ENCODE peak calls at places on chromosomes 5 and 9, in nine cellular contexts. One of them, this sample, is unnamed.
A peak's percentile ranks its signal among the peaks of the same experiment; 100 is the strongest.

GRCh38 chr5:148401604-148402003 is 17.8 kb downstream of the FBXO38 start:
- DNase-seq in GM13977: no peak
- DNase-seq in activated CD8-positive, alpha-beta T cell treated with anti-CD3 and anti-CD28 coated beads, Interleukin-2, amount 10 ng/mL, durations not matched to agents 7 days and 5 days: no peak
- DNase-seq in HT-29: no peak
- DNase-seq in OCI-LY7: no peak
- DNase-seq in fibroblast of the aortic adventitia: peak; percentile 17
- DNase-seq in stimulated activated CD4-positive, alpha-beta T cell treated with anti-CD3 and anti-CD28 coated beads, Interleukin-12 subunit alpha, Interleukin-12 subunit beta, amount 100 ng/mL, for 48 hours: no peak
- DNase-seq in fibroblast of mammary gland: peak; percentile 27
- DNase-seq in mucosa of gallbladder: no peak
- DNase-seq in this sample: no peak

GRCh38 chr9:1296331-1296730 is 246.2 kb downstream of the DMRT2 start:
- DNase-seq in GM13977: no peak
- DNase-seq in activated CD8-positive, alpha-beta T cell treated with anti-CD3 and anti-CD28 coated beads, Interleukin-2, amount 10 ng/mL, durations not matched to agents 7 days and 5 days: no peak
- DNase-seq in HT-29: no peak
- DNase-seq in OCI-LY7: no peak
- DNase-seq in fibroblast of the aortic adventitia: no peak
- DNase-seq in stimulated activated CD4-positive, alpha-beta T cell treated with anti-CD3 and anti-CD28 coated beads, Interleukin-12 subunit alpha, Interleukin-12 subunit beta, amount 100 ng/mL, for 48 hours: no peak
- DNase-seq in fibroblast of mammary gland: no peak
- DNase-seq in mucosa of gallbladder: no peak
- DNase-seq in this sample: no peak

GRCh38 chr9:129343697-129344375 is 165.8 kb upstream of the IER5L start:
- DNase-seq in GM13977: no peak
- DNase-seq in activated CD8-positive, alpha-beta T cell treated with anti-CD3 and anti-CD28 coated beads, Interleukin-2, amount 10 ng/mL, durations not matched to agents 7 days and 5 days: no peak
- DNase-seq in HT-29: peak; percentile 77
- DNase-seq in OCI-LY7: no peak
- DNase-seq in fibroblast of the aortic adventitia: no peak
- DNase-seq in stimulated activated CD4-positive, alpha-beta T cell treated with anti-CD3 and anti-CD28 coated beads, Interleukin-12 subunit alpha, Interleukin-12 subunit beta, amount 100 ng/mL, for 48 hours: no peak
- DNase-seq in fibroblast of mammary gland: peak; percentile 45
- DNase-seq in mucosa of gallbladder: peak; percentile 86
- DNase-seq in this sample: peak; percentile 64

GRCh38 chr5:54443264-54443663 is 12.2 kb upstream of the HSPB3 start:
- DNase-seq in GM13977: peak; percentile 44
- DNase-seq in activated CD8-positive, alpha-beta T cell treated with anti-CD3 and anti-CD28 coated beads, Interleukin-2, amount 10 ng/mL, durations not matched to agents 7 days and 5 days: no peak
- DNase-seq in HT-29: peak; percentile 35
- DNase-seq in OCI-LY7: peak; percentile 63
- DNase-seq in fibroblast of the aortic adventitia: peak; percentile 75
- DNase-seq in stimulated activated CD4-positive, alpha-beta T cell treated with anti-CD3 and anti-CD28 coated beads, Interleukin-12 subunit alpha, Interleukin-12 subunit beta, amount 100 ng/mL, for 48 hours: no peak
- DNase-seq in fibroblast of mammary gland: peak; percentile 65
- DNase-seq in mucosa of gallbladder: no peak
- DNase-seq in this sample: no peak

GRCh38 chr5:170892201-170892600 is 30.4 kb downstream of the RANBP17 start:
- DNase-seq in GM13977: no peak
- DNase-seq in activated CD8-positive, alpha-beta T cell treated with anti-CD3 and anti-CD28 coated beads, Interleukin-2, amount 10 ng/mL, durations not matched to agents 7 days and 5 days: no peak
- DNase-seq in HT-29: no peak
- DNase-seq in OCI-LY7: no peak
- DNase-seq in fibroblast of the aortic adventitia: peak; percentile 14
- DNase-seq in stimulated activated CD4-positive, alpha-beta T cell treated with anti-CD3 and anti-CD28 coated beads, Interleukin-12 subunit alpha, Interleukin-12 subunit beta, amount 100 ng/mL, for 48 hours: no peak
- DNase-seq in fibroblast of mammary gland: peak; percentile 78
- DNase-seq in mucosa of gallbladder: no peak
- DNase-seq in this sample: no peak

GRCh38 chr9:37870081-37870798 is 33.7 kb downstream of the SLC25A51 start:
- DNase-seq in GM13977: no peak
- DNase-seq in activated CD8-positive, alpha-beta T cell treated with anti-CD3 and anti-CD28 coated beads, Interleukin-2, amount 10 ng/mL, durations not matched to agents 7 days and 5 days: no peak
- DNase-seq in HT-29: no peak
- DNase-seq in OCI-LY7: no peak
- DNase-seq in fibroblast of the aortic adventitia: no peak
- DNase-seq in stimulated activated CD4-positive, alpha-beta T cell treated with anti-CD3 and anti-CD28 coated beads, Interleukin-12 subunit alpha, Interleukin-12 subunit beta, amount 100 ng/mL, for 48 hours: no peak
- DNase-seq in fibroblast of mammary gland: no peak
- DNase-seq in mucosa of gallbladder: no peak
- DNase-seq in this sample: no peak

GRCh38 chr5:148563021-148563420 is 91.3 kb downstream of the HTR4 start:
- DNase-seq in GM13977: no peak
- DNase-seq in activated CD8-positive, alpha-beta T cell treated with anti-CD3 and anti-CD28 coated beads, Interleukin-2, amount 10 ng/mL, durations not matched to agents 7 days and 5 days: no peak
- DNase-seq in HT-29: no peak
- DNase-seq in OCI-LY7: no peak
- DNase-seq in fibroblast of the aortic adventitia: no peak
- DNase-seq in stimulated activated CD4-positive, alpha-beta T cell treated with anti-CD3 and anti-CD28 coated beads, Interleukin-12 subunit alpha, Interleukin-12 subunit beta, amount 100 ng/mL, for 48 hours: no peak
- DNase-seq in fibroblast of mammary gland: no peak
- DNase-seq in mucosa of gallbladder: no peak
- DNase-seq in this sample: no peak

GRCh38 chr9:133059623-133060022 is 2.2 kb upstream of the CEL start:
- DNase-seq in GM13977: peak; percentile 42
- DNase-seq in activated CD8-positive, alpha-beta T cell treated with anti-CD3 and anti-CD28 coated beads, Interleukin-2, amount 10 ng/mL, durations not matched to agents 7 days and 5 days: peak; percentile 32
- DNase-seq in HT-29: no peak
- DNase-seq in OCI-LY7: peak; percentile 29
- DNase-seq in fibroblast of the aortic adventitia: no peak
- DNase-seq in stimulated activated CD4-positive, alpha-beta T cell treated with anti-CD3 and anti-CD28 coated beads, Interleukin-12 subunit alpha, Interleukin-12 subunit beta, amount 100 ng/mL, for 48 hours: no peak
- DNase-seq in fibroblast of mammary gland: no peak
- DNase-seq in mucosa of gallbladder: no peak
- DNase-seq in this sample: peak; percentile 65

GRCh38 chr5:173823721-173824567 is 64.2 kb upstream of the CPEB4 start:
- DNase-seq in GM13977: no peak
- DNase-seq in activated CD8-positive, alpha-beta T cell treated with anti-CD3 and anti-CD28 coated beads, Interleukin-2, amount 10 ng/mL, durations not matched to agents 7 days and 5 days: no peak
- DNase-seq in HT-29: peak; percentile 90
- DNase-seq in OCI-LY7: no peak
- DNase-seq in fibroblast of the aortic adventitia: peak; percentile 67
- DNase-seq in stimulated activated CD4-positive, alpha-beta T cell treated with anti-CD3 and anti-CD28 coated beads, Interleukin-12 subunit alpha, Interleukin-12 subunit beta, amount 100 ng/mL, for 48 hours: no peak
- DNase-seq in fibroblast of mammary gland: peak; percentile 81
- DNase-seq in mucosa of gallbladder: peak; percentile 83
- DNase-seq in this sample: peak; percentile 62

GRCh38 chr9:89888677-89889076 is 283.9 kb downstream of the GADD45G start:
- DNase-seq in GM13977: no peak
- DNase-seq in activated CD8-positive, alpha-beta T cell treated with anti-CD3 and anti-CD28 coated beads, Interleukin-2, amount 10 ng/mL, durations not matched to agents 7 days and 5 days: peak; percentile 14
- DNase-seq in HT-29: no peak
- DNase-seq in OCI-LY7: no peak
- DNase-seq in fibroblast of the aortic adventitia: no peak
- DNase-seq in stimulated activated CD4-positive, alpha-beta T cell treated with anti-CD3 and anti-CD28 coated beads, Interleukin-12 subunit alpha, Interleukin-12 subunit beta, amount 100 ng/mL, for 48 hours: no peak
- DNase-seq in fibroblast of mammary gland: no peak
- DNase-seq in mucosa of gallbladder: no peak
- DNase-seq in this sample: peak; percentile 19

GRCh38 chr5:55691265-55692105 is 20.6 kb downstream of the SLC38A9 start:
- DNase-seq in GM13977: peak; percentile 57
- DNase-seq in activated CD8-positive, alpha-beta T cell treated with anti-CD3 and anti-CD28 coated beads, Interleukin-2, amount 10 ng/mL, durations not matched to agents 7 days and 5 days: no peak
- DNase-seq in HT-29: peak; percentile 68
- DNase-seq in OCI-LY7: peak; percentile 64
- DNase-seq in fibroblast of the aortic adventitia: peak; percentile 80
- DNase-seq in stimulated activated CD4-positive, alpha-beta T cell treated with anti-CD3 and anti-CD28 coated beads, Interleukin-12 subunit alpha, Interleukin-12 subunit beta, amount 100 ng/mL, for 48 hours: no peak
- DNase-seq in fibroblast of mammary gland: peak; percentile 70
- DNase-seq in mucosa of gallbladder: no peak
- DNase-seq in this sample: no peak

GRCh38 chr5:135108569-135108968 is 74.5 kb upstream of the PITX1 start:
- DNase-seq in GM13977: no peak
- DNase-seq in activated CD8-positive, alpha-beta T cell treated with anti-CD3 and anti-CD28 coated beads, Interleukin-2, amount 10 ng/mL, durations not matched to agents 7 days and 5 days: no peak
- DNase-seq in HT-29: no peak
- DNase-seq in OCI-LY7: no peak
- DNase-seq in fibroblast of the aortic adventitia: no peak
- DNase-seq in stimulated activated CD4-positive, alpha-beta T cell treated with anti-CD3 and anti-CD28 coated beads, Interleukin-12 subunit alpha, Interleukin-12 subunit beta, amount 100 ng/mL, for 48 hours: no peak
- DNase-seq in fibroblast of mammary gland: no peak
- DNase-seq in mucosa of gallbladder: no peak
- DNase-seq in this sample: no peak

GRCh38 chr5:179805070-179805528 is 1.6 kb downstream of the MGAT4B start:
- DNase-seq in GM13977: no peak
- DNase-seq in activated CD8-positive, alpha-beta T cell treated with anti-CD3 and anti-CD28 coated beads, Interleukin-2, amount 10 ng/mL, durations not matched to agents 7 days and 5 days: no peak
- DNase-seq in HT-29: peak; percentile 68
- DNase-seq in OCI-LY7: no peak
- DNase-seq in fibroblast of the aortic adventitia: no peak
- DNase-seq in stimulated activated CD4-positive, alpha-beta T cell treated with anti-CD3 and anti-CD28 coated beads, Interleukin-12 subunit alpha, Interleukin-12 subunit beta, amount 100 ng/mL, for 48 hours: no peak
- DNase-seq in fibroblast of mammary gland: no peak
- DNase-seq in mucosa of gallbladder: peak; percentile 32
- DNase-seq in this sample: no peak

GRCh38 chr9:84393266-84393905 is 52.8 kb upstream of the SLC28A3 start:
- DNase-seq in GM13977: no peak
- DNase-seq in activated CD8-positive, alpha-beta T cell treated with anti-CD3 and anti-CD28 coated beads, Interleukin-2, amount 10 ng/mL, durations not matched to agents 7 days and 5 days: no peak
- DNase-seq in HT-29: no peak
- DNase-seq in OCI-LY7: no peak
- DNase-seq in fibroblast of the aortic adventitia: no peak
- DNase-seq in stimulated activated CD4-positive, alpha-beta T cell treated with anti-CD3 and anti-CD28 coated beads, Interleukin-12 subunit alpha, Interleukin-12 subunit beta, amount 100 ng/mL, for 48 hours: no peak
- DNase-seq in fibroblast of mammary gland: no peak
- DNase-seq in mucosa of gallbladder: no peak
- DNase-seq in this sample: no peak

GRCh38 chr5:150024241-150024984 is 23.9 kb downstream of the HMGXB3 start:
- DNase-seq in GM13977: no peak
- DNase-seq in activated CD8-positive, alpha-beta T cell treated with anti-CD3 and anti-CD28 coated beads, Interleukin-2, amount 10 ng/mL, durations not matched to agents 7 days and 5 days: no peak
- DNase-seq in HT-29: no peak
- DNase-seq in OCI-LY7: no peak
- DNase-seq in fibroblast of the aortic adventitia: no peak
- DNase-seq in stimulated activated CD4-positive, alpha-beta T cell treated with anti-CD3 and anti-CD28 coated beads, Interleukin-12 subunit alpha, Interleukin-12 subunit beta, amount 100 ng/mL, for 48 hours: no peak
- DNase-seq in fibroblast of mammary gland: no peak
- DNase-seq in mucosa of gallbladder: no peak
- DNase-seq in this sample: no peak

GRCh38 chr5:54296386-54296785 is 14.0 kb downstream of the ARL15 start:
- DNase-seq in GM13977: no peak
- DNase-seq in activated CD8-positive, alpha-beta T cell treated with anti-CD3 and anti-CD28 coated beads, Interleukin-2, amount 10 ng/mL, durations not matched to agents 7 days and 5 days: no peak
- DNase-seq in HT-29: peak; percentile 28
- DNase-seq in OCI-LY7: peak; percentile 4
- DNase-seq in fibroblast of the aortic adventitia: no peak
- DNase-seq in stimulated activated CD4-positive, alpha-beta T cell treated with anti-CD3 and anti-CD28 coated beads, Interleukin-12 subunit alpha, Interleukin-12 subunit beta, amount 100 ng/mL, for 48 hours: no peak
- DNase-seq in fibroblast of mammary gland: no peak
- DNase-seq in mucosa of gallbladder: peak; percentile 36
- DNase-seq in this sample: peak; percentile 53

GRCh38 chr9:561430-561829 is 280.1 kb upstream of the DMRT1 start:
- DNase-seq in GM13977: no peak
- DNase-seq in activated CD8-positive, alpha-beta T cell treated with anti-CD3 and anti-CD28 coated beads, Interleukin-2, amount 10 ng/mL, durations not matched to agents 7 days and 5 days: no peak
- DNase-seq in HT-29: no peak
- DNase-seq in OCI-LY7: no peak
- DNase-seq in fibroblast of the aortic adventitia: peak; percentile 50
- DNase-seq in stimulated activated CD4-positive, alpha-beta T cell treated with anti-CD3 and anti-CD28 coated beads, Interleukin-12 subunit alpha, Interleukin-12 subunit beta, amount 100 ng/mL, for 48 hours: no peak
- DNase-seq in fibroblast of mammary gland: peak; percentile 84
- DNase-seq in mucosa of gallbladder: no peak
- DNase-seq in this sample: no peak

GRCh38 chr9:123348317-123348992 is 7.5 kb upstream of the CRB2 start:
- DNase-seq in GM13977: peak; percentile 25
- DNase-seq in activated CD8-positive, alpha-beta T cell treated with anti-CD3 and anti-CD28 coated beads, Interleukin-2, amount 10 ng/mL, durations not matched to agents 7 days and 5 days: no peak
- DNase-seq in HT-29: no peak
- DNase-seq in OCI-LY7: no peak
- DNase-seq in fibroblast of the aortic adventitia: no peak
- DNase-seq in stimulated activated CD4-positive, alpha-beta T cell treated with anti-CD3 and anti-CD28 coated beads, Interleukin-12 subunit alpha, Interleukin-12 subunit beta, amount 100 ng/mL, for 48 hours: no peak
- DNase-seq in fibroblast of mammary gland: no peak
- DNase-seq in mucosa of gallbladder: no peak
- DNase-seq in this sample: peak; percentile 53

GRCh38 chr5:130476325-130476724 is 572.1 kb downstream of the CHSY3 start:
- DNase-seq in GM13977: no peak
- DNase-seq in activated CD8-positive, alpha-beta T cell treated with anti-CD3 and anti-CD28 coated beads, Interleukin-2, amount 10 ng/mL, durations not matched to agents 7 days and 5 days: no peak
- DNase-seq in HT-29: peak; percentile 82
- DNase-seq in OCI-LY7: no peak
- DNase-seq in fibroblast of the aortic adventitia: no peak
- DNase-seq in stimulated activated CD4-positive, alpha-beta T cell treated with anti-CD3 and anti-CD28 coated beads, Interleukin-12 subunit alpha, Interleukin-12 subunit beta, amount 100 ng/mL, for 48 hours: no peak
- DNase-seq in fibroblast of mammary gland: no peak
- DNase-seq in mucosa of gallbladder: no peak
- DNase-seq in this sample: no peak

GRCh38 chr5:160082589-160082988 is 36.7 kb downstream of the PWWP2A start:
- DNase-seq in GM13977: no peak
- DNase-seq in activated CD8-positive, alpha-beta T cell treated with anti-CD3 and anti-CD28 coated beads, Interleukin-2, amount 10 ng/mL, durations not matched to agents 7 days and 5 days: no peak
- DNase-seq in HT-29: no peak
- DNase-seq in OCI-LY7: no peak
- DNase-seq in fibroblast of the aortic adventitia: no peak
- DNase-seq in stimulated activated CD4-positive, alpha-beta T cell treated with anti-CD3 and anti-CD28 coated beads, Interleukin-12 subunit alpha, Interleukin-12 subunit beta, amount 100 ng/mL, for 48 hours: no peak
- DNase-seq in fibroblast of mammary gland: no peak
- DNase-seq in mucosa of gallbladder: no peak
- DNase-seq in this sample: no peak

GRCh38 chr5:107597803-107598202 is 72.9 kb downstream of the EFNA5 start:
- DNase-seq in GM13977: no peak
- DNase-seq in activated CD8-positive, alpha-beta T cell treated with anti-CD3 and anti-CD28 coated beads, Interleukin-2, amount 10 ng/mL, durations not matched to agents 7 days and 5 days: no peak
- DNase-seq in HT-29: no peak
- DNase-seq in OCI-LY7: no peak
- DNase-seq in fibroblast of the aortic adventitia: no peak
- DNase-seq in stimulated activated CD4-positive, alpha-beta T cell treated with anti-CD3 and anti-CD28 coated beads, Interleukin-12 subunit alpha, Interleukin-12 subunit beta, amount 100 ng/mL, for 48 hours: no peak
- DNase-seq in fibroblast of mammary gland: no peak
- DNase-seq in mucosa of gallbladder: no peak
- DNase-seq in this sample: no peak

GRCh38 chr9:115008536-115008935 is 78.1 kb upstream of the TNFSF8 start:
- DNase-seq in GM13977: no peak
- DNase-seq in activated CD8-positive, alpha-beta T cell treated with anti-CD3 and anti-CD28 coated beads, Interleukin-2, amount 10 ng/mL, durations not matched to agents 7 days and 5 days: peak; percentile 34
- DNase-seq in HT-29: no peak
- DNase-seq in OCI-LY7: no peak
- DNase-seq in fibroblast of the aortic adventitia: peak; percentile 84
- DNase-seq in stimulated activated CD4-positive, alpha-beta T cell treated with anti-CD3 and anti-CD28 coated beads, Interleukin-12 subunit alpha, Interleukin-12 subunit beta, amount 100 ng/mL, for 48 hours: no peak
- DNase-seq in fibroblast of mammary gland: peak; percentile 95
- DNase-seq in mucosa of gallbladder: no peak
- DNase-seq in this sample: peak; percentile 63

GRCh38 chr5:61330879-61331406 is 1.1 kb upstream of the ZSWIM6 start:
- DNase-seq in GM13977: peak; percentile 67
- DNase-seq in activated CD8-positive, alpha-beta T cell treated with anti-CD3 and anti-CD28 coated beads, Interleukin-2, amount 10 ng/mL, durations not matched to agents 7 days and 5 days: peak; percentile 69
- DNase-seq in HT-29: peak; percentile 90
- DNase-seq in OCI-LY7: peak; percentile 4
- DNase-seq in fibroblast of the aortic adventitia: peak; percentile 73
- DNase-seq in stimulated activated CD4-positive, alpha-beta T cell treated with anti-CD3 and anti-CD28 coated beads, Interleukin-12 subunit alpha, Interleukin-12 subunit beta, amount 100 ng/mL, for 48 hours: no peak
- DNase-seq in fibroblast of mammary gland: peak; percentile 70
- DNase-seq in mucosa of gallbladder: peak; percentile 84
- DNase-seq in this sample: peak; percentile 83

This sample was measured in endodermal cell.